ENCODE peak calls at places on chromosome 17, in six cellular contexts. V is HL-60, C is HCT116, F is right lobe of liver, L is uterus, A is fibroblast of pulmonary artery. T is an unnamed sample.

GRCh38 chr17:82070611-82071010 is 5.0 kb upstream of the DUS1L start:
- DNase-seq in V (no peak), C (no peak), F (no peak), L (no peak), A (no peak), T (no peak)

GRCh38 chr17:80045703-80046102 is 9.3 kb downstream of the CCDC40 start:
- DNase-seq in V (no peak), C (no peak), F (no peak), L (no peak), A (no peak), T (no peak)

GRCh38 chr17:35089846-35090193 is 26.3 kb upstream of the RFFL start:
- DNase-seq in V (peak; percentile 64), C (no peak), F (no peak), L (no peak), A (peak; percentile 38), T (no peak)

GRCh38 chr17:71444011-71444574 is 676.7 kb upstream of the SOX9 start:
- DNase-seq in V (no peak), C (no peak), F (no peak), L (no peak), A (peak; percentile 7), T (no peak)

GRCh38 chr17:73750975-73751374 is 106.7 kb upstream of the SDK2 start:
- DNase-seq in V (no peak), C (no peak), F (peak; percentile 51), L (no peak), A (no peak), T (no peak)

GRCh38 chr17:81020767-81021497 is 14.0 kb upstream of the BAIAP2 start:
- DNase-seq in V (no peak), C (no peak), F (no peak), L (no peak), A (peak; percentile 44), T (peak; percentile 89)

GRCh38 chr17:74605361-74605760 is 13.3 kb upstream of the CD300LD start:
- DNase-seq in V (no peak), C (no peak), F (no peak), L (peak; percentile 46), A (peak; percentile 69), T (no peak)

GRCh38 chr17:64340557-64340956 is 50.1 kb downstream of the PECAM1 start:
- DNase-seq in V (no peak), C (no peak), F (no peak), L (no peak), A (no peak), T (no peak)

GRCh38 chr17:2462481-2462880 is 49.2 kb downstream of the METTL16 start:
- DNase-seq in V (no peak), C (no peak), F (no peak), L (no peak), A (no peak), T (no peak)

GRCh38 chr17:35244345-35245195 is 1.7 kb downstream of the SLFN5 start:
- DNase-seq in V (no peak), C (peak; percentile 33), F (peak; percentile 59), L (peak; percentile 69), A (peak; percentile 82), T (peak; percentile 85)

GRCh38 chr17:28920191-28920590 is 17.3 kb upstream of the DHRS13 start:
- DNase-seq in V (no peak), C (no peak), F (no peak), L (no peak), A (no peak), T (no peak)

GRCh38 chr17:48795444-48796162 is 21.4 kb downstream of the TTLL6 start:
- DNase-seq in V (no peak), C (peak; percentile 36), F (peak; percentile 47), L (peak; percentile 48), A (peak; percentile 40), T (no peak)

GRCh38 chr17:64051153-64051552 is 30.7 kb upstream of the ICAM2 start:
- DNase-seq in V (no peak), C (no peak), F (no peak), L (no peak), A (no peak), T (no peak)

GRCh38 chr17:4229627-4230026 is 34.2 kb downstream of the ANKFY1 start:
- DNase-seq in V (no peak), C (no peak), F (no peak), L (peak; percentile 67), A (peak; percentile 76), T (no peak)

GRCh38 chr17:64507418-64507766 is 615 bp downstream of the CEP95 start:
- DNase-seq in V (peak; percentile 54), C (no peak), F (no peak), L (no peak), A (peak; percentile 81), T (no peak)

GRCh38 chr17:74919440-74920305 is 3.4 kb downstream of the USH1G start:
- DNase-seq in V (peak; percentile 35), C (no peak), F (no peak), L (no peak), A (no peak), T (no peak)

GRCh38 chr17:45813051-45813731 is 29.1 kb downstream of the CRHR1 start:
- DNase-seq in V (no peak), C (no peak), F (no peak), L (no peak), A (no peak), T (no peak)

GRCh38 chr17:73944366-73944765 is 259.1 kb upstream of the RPL38 start:
- DNase-seq in V (no peak), C (no peak), F (no peak), L (no peak), A (no peak), T (no peak)

GRCh38 chr17:61279476-61280145 is 120.0 kb upstream of the TBX2 start:
- DNase-seq in V (no peak), C (no peak), F (no peak), L (no peak), A (no peak), T (no peak)

DNA sequence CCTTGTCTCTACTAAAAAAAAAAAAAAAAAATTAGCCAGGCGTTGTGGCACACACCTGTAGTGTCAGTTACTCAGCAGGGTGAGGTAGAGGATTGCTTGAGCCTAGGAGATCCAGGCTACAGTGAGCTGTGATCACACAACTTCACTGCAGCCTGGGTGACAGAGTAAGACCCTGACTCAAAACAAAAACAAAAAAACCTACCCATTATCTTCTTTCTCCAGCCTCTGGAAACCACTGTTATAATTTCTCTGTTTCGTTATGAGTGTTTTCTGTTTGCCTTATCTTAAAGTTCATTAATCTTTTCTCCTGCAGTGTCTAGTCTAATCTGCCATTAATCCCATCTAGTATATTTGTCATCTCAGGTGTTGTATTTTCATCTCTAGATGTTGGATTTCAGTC is 18.6 kb upstream of the CLTC start:
- DNase-seq in V (no peak), C (no peak), F (no peak), L (no peak), A (no peak), T (no peak)
- TF ChIP-seq CTCF in V (no peak), C (no peak), F (no peak), L (no peak), A (no peak), T (no peak)

GRCh38 chr17:70021726-70022125 is 53.3 kb upstream of the KCNJ16 start:
- DNase-seq in V (no peak), C (no peak), F (no peak), L (no peak), A (no peak), T (no peak)
- H3K4me3 ChIP-seq in V (no peak overlapping the region), C (no peak overlapping the region), F (no peak overlapping the region), L (no peak overlapping the region), A (no peak overlapping the region), T (no peak overlapping the region)

DNA sequence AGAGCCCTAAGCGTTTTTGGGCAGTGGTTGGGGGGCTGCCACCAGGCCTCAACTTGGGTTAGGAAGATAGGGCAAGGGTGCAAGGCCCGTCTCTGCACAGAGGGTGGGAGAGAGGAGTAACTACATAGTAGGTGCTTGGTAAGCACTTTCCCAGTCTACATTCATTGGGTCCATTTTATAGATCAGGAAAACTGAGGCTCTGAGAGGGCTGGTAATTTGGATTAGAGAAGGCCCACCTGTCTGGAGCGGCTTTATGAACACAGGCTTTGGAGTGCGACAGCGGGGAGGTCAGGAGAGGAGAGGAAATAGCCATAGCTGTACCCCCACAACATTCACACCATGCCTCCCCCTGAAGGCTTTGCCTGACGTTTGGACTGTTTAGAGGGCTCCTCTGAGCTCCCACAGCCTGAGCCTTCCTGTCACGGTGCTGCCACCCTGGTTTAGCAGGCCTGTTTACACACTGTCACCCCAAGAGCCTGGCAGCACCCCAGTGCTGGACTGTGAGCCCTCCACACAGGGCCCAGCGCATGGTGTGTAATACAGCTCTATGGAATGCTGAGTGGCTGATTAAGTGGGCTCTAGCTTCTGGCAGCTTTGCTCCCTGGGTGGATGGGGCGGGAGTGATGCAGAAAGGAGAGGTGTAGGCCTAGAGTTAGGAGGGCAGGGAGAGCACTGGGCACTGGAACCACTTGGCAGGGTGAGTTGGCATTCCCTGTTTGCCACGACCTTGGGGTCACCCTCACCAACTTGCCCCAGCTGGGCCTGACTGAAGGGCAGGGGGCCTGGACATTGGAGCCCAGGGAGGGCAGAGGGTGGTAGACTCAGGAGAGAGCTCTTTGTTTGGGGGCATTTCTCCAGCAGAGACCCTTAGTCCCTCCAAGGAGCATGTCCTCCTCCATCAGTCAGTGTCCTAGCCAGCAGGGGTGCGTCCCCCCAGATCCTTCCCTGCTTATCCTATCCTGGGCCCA is 73.7 kb downstream of the RAI1 start:
- DNase-seq in V (no peak), C (no peak), F (no peak), L (no peak), A (no peak), T (peak; percentile 86)
- TF ChIP-seq CTCF in V (no peak), C (no peak), F (no peak), L (no peak), A (no peak), T (no peak)

GRCh38 chr17:27805520-27806146 is 5.3 kb upstream of the NOS2 start:
- DNase-seq in V (peak; percentile 76), C (peak; percentile 83), F (peak; percentile 78), L (peak; percentile 78), A (peak; percentile 93), T (peak; percentile 82)

GRCh38 chr17:27809555-27809954 is 9.2 kb upstream of the NOS2 start:
- DNase-seq in V (no peak), C (no peak), F (no peak), L (no peak), A (no peak), T (no peak)

GRCh38 chr17:27810211-27810901 is 10.0 kb upstream of the NOS2 start:
- DNase-seq in V (no peak), C (no peak), F (no peak), L (no peak), A (no peak), T (no peak)

GRCh38 chr17:27808629-27809028 is 8.3 kb upstream of the NOS2 start:
- DNase-seq in V (no peak), C (no peak), F (no peak), L (no peak), A (no peak), T (no peak)

DNA sequence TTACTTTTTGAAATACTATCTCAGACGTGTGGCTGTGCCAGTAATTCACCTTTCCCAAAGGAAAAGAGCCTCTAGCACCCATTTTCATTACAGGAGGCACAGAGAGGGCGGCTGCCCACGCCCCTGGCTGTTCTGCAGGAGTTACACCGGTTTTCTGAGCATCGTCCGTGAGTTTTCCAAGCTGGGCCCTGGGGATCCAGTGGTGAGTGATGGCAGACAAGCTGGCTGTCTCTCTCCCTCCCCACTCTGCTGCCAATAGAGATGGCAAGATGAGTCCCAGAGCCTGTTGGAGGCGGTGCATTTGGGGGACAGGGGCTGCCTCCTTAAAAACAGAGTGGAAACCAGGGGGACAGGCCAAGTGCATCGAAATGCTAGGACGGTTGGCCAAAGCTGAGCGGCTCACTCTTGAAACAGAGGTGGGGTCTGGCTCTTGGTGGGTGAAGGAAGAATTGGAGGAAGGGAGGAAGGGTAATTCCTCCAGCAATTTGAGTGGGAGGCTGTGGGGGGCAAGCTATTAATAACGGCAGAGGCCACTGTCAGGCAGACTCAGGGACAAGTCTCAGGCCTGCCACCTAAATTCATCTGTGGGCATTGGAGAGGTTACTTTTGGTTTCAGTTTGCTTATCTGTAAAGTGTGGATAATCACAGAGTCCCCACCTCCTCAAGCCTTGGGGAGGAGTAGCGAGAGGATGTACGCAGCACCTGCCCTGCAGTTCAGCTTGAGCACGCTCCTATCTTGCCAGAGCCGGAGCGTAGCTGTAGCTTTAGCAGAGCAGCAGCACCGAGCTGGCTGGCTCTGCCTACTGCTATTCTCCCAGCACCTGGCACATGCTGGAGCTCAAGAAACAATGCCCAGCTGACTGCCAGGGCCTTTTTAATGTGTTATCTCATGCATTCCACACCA is 7.5 kb upstream of the NOS2 start:
- DNase-seq in V (no peak), C (no peak), F (peak; percentile 50), L (no peak), A (no peak), T (no peak)
- H3K4me3 ChIP-seq in V (no peak overlapping the region), C (no peak overlapping the region), F (no peak overlapping the region), L (no peak overlapping the region), A (no peak overlapping the region), T (no peak overlapping the region)